ENCODE peak calls at places on chromosomes 7 and 10, in nine cellular contexts. E is transverse colon, I is ovary, N is heart left ventricle, J is A549, K is Peyer's patch, Z is suprapubic skin, L is body of pancreas, U is sigmoid colon. W is an unnamed sample. For H3K4me1, the result is how much of the 10 kb centered on the place peaks cover.

GRCh38 chr7:149225656-149226055 is 13.8 kb upstream of the ZNF212 start:
- DNase-seq in E (no peak), I (no peak), N (no peak), J (no peak), K (no peak), Z (no peak), L (no peak), U (no peak), W (no peak)

GRCh38 chr7:119522263-119522662 is 750.7 kb upstream of the KCND2 start:
- DNase-seq in E (no peak), I (no peak), N (no peak), J (no peak), K (no peak), Z (no peak), L (no peak), U (no peak), W (no peak)

GRCh38 chr7:37916673-37917660 is at the start of gene SFRP4:
- DNase-seq in E (peak), I (peak), N (peak), J (peak), K (peak), Z (peak), L (peak), U (peak), W (peak)

GRCh38 chr7:16232273-16232672 is 189.1 kb downstream of the CRPPA start:
- DNase-seq in E (no peak), I (no peak), N (no peak), J (no peak), K (no peak), Z (no peak), L (no peak), U (no peak), W (no peak)

GRCh38 chr7:113404245-113404644 is 285.9 kb upstream of the SMIM30 start:
- DNase-seq in E (no peak), I (no peak), N (no peak), J (peak), K (no peak), Z (no peak), L (no peak), U (no peak), W (no peak)

GRCh38 chr7:118436663-118437062 is 212.2 kb downstream of the ANKRD7 start:
- DNase-seq in E (no peak), I (no peak), N (no peak), J (no peak), K (no peak), Z (no peak), L (no peak), U (no peak), W (no peak)

GRCh38 chr7:74612015-74612829 is 45.3 kb upstream of the GTF2I start:
- DNase-seq in E (no peak), I (no peak), N (peak), J (peak), K (no peak), Z (no peak), L (peak), U (peak), W (peak)

GRCh38 chr10:16909961-16910794 is 93.0 kb upstream of the RSU1 start:
- DNase-seq in E (no peak), I (no peak), N (no peak), J (no peak), K (no peak), Z (no peak), L (no peak), U (no peak), W (no peak)

GRCh38 chr10:2839081-2839725 is 228.1 kb upstream of the PFKP start:
- DNase-seq in E (peak), I (no peak), N (no peak), J (peak), K (peak), Z (no peak), L (peak), U (no peak), W (peak)

GRCh38 chr10:89307213-89307612 is 5.4 kb downstream of the IFIT2 start:
- DNase-seq in E (no peak), I (no peak), N (no peak), J (no peak), K (no peak), Z (no peak), L (no peak), U (no peak), W (no peak)

GRCh38 chr10:59880976-59881510 is 25.3 kb downstream of the CCDC6 start:
- DNase-seq in E (no peak), I (no peak), N (no peak), J (no peak), K (no peak), Z (no peak), L (no peak), U (no peak), W (no peak)

GRCh38 chr7:30226593-30227268 is 57.7 kb upstream of the ZNRF2 start:
- DNase-seq in E (peak), I (no peak), N (no peak), J (peak), K (peak), Z (no peak), L (peak), U (no peak), W (peak)

GRCh38 chr10:57961487-57961886 is 306.2 kb downstream of the IPMK start:
- DNase-seq in E (no peak), I (no peak), N (no peak), J (no peak), K (no peak), Z (no peak), L (no peak), U (no peak), W (no peak)

GRCh38 chr10:11685787-11686218 is 56.4 kb upstream of the ECHDC3 start:
- DNase-seq in E (peak), I (peak), N (peak), J (no peak), K (peak), Z (peak), L (peak), U (peak), W (peak)

GRCh38 chr7:122291189-122291588 is 13.4 kb downstream of the FEZF1 start:
- DNase-seq in E (no peak), I (no peak), N (no peak), J (no peak), K (no peak), Z (no peak), L (no peak), U (no peak), W (no peak)

GRCh38 chr10:74243067-74243466 is 92.0 kb downstream of the ADK start:
- DNase-seq in E (no peak), I (no peak), N (no peak), J (no peak), K (no peak), Z (no peak), L (no peak), U (no peak), W (no peak)

GRCh38 chr7:83663131-83663530 is 14.2 kb upstream of the SEMA3E start:
- DNase-seq in E (no peak), I (no peak), N (no peak), J (no peak), K (no peak), Z (no peak), L (no peak), U (no peak), W (no peak)

GRCh38 chr7:7438851-7439250 is 96.8 kb downstream of the COL28A1 start:
- DNase-seq in E (no peak), I (no peak), N (no peak), J (peak), K (no peak), Z (no peak), L (no peak), U (no peak), W (no peak)

GRCh38 chr10:14039968-14040668 is 290.6 kb downstream of the FRMD4A start:
- DNase-seq in E (no peak), I (no peak), N (no peak), J (no peak), K (no peak), Z (no peak), L (no peak), U (no peak), W (no peak)

GRCh38 chr7:105519353-105519752 is 2.7 kb downstream of the PUS7 start:
- DNase-seq in E (no peak), I (no peak), N (no peak), J (no peak), K (no peak), Z (no peak), L (no peak), U (no peak), W (no peak)

GRCh38 chr7:43456200-43456599 is 126.7 kb upstream of the STK17A start:
- DNase-seq in E (no peak), I (no peak), N (no peak), J (no peak), K (no peak), Z (no peak), L (no peak), U (no peak), W (no peak)
- TF ChIP-seq CTCF in E (no peak), I (no peak), N (no peak), J (no peak), K (no peak), Z (no peak), L (no peak), U (no peak), W (no peak)

GRCh38 chr7:99674995-99675742 is 4.6 kb downstream of the CYP3A5 start:
- DNase-seq in E (no peak), I (no peak), N (no peak), J (no peak), K (no peak), Z (no peak), L (no peak), U (no peak), W (no peak)

GRCh38 chr7:99665989-99666388 is 13.8 kb downstream of the CYP3A5 start:
- DNase-seq in E (no peak), I (no peak), N (no peak), J (no peak), K (no peak), Z (no peak), L (no peak), U (no peak), W (no peak)

GRCh38 chr7:99672571-99672970 is 7.2 kb downstream of the CYP3A5 start:
- DNase-seq in E (no peak), I (no peak), N (no peak), J (no peak), K (peak), Z (no peak), L (no peak), U (no peak), W (no peak)

GRCh38 chr7:99665312-99665759 is 14.5 kb downstream of the CYP3A5 start:
- DNase-seq in E (no peak), I (no peak), N (no peak), J (no peak), K (no peak), Z (no peak), L (no peak), U (no peak), W (no peak)

GRCh38 chr7:99669782-99670181 is 10.0 kb downstream of the CYP3A5 start:
- DNase-seq in E (no peak), I (no peak), N (no peak), J (no peak), K (no peak), Z (no peak), L (no peak), U (no peak), W (no peak)
- TF ChIP-seq POLR2A in E (no peak), I (no peak), N (no peak), J (no peak), K (no peak), Z (no peak), L (no peak), U (no peak), W (no peak)

GRCh38 chr10:34762156-34762555 is 52.9 kb downstream of the PARD3 start:
- DNase-seq in E (no peak), I (no peak), N (no peak), J (no peak), K (no peak), Z (no peak), L (no peak), U (no peak), W (no peak)

GRCh38 chr10:34761443-34761842 is 53.7 kb downstream of the PARD3 start:
- DNase-seq in E (no peak), I (no peak), N (no peak), J (no peak), K (no peak), Z (no peak), L (no peak), U (no peak), W (no peak)

GRCh38 chr10:34759837-34760215 is 55.3 kb downstream of the PARD3 start:
- DNase-seq in E (no peak), I (no peak), N (no peak), J (no peak), K (no peak), Z (no peak), L (no peak), U (no peak), W (no peak)

GRCh38 chr10:34759161-34759836 is 55.8 kb downstream of the PARD3 start:
- DNase-seq in E (no peak), I (no peak), N (no peak), J (no peak), K (no peak), Z (no peak), L (no peak), U (no peak), W (no peak)

GRCh38 chr10:34760606-34761005 is 54.5 kb downstream of the PARD3 start:
- DNase-seq in E (no peak), I (no peak), N (peak), J (no peak), K (no peak), Z (no peak), L (no peak), U (no peak), W (no peak)
- H3K4me1 ChIP-seq in E (half or more), I (under half), N (under half), J (half or more), K (under half), Z (half or more), L (under half), U (under half), W (under half)

DNA sequence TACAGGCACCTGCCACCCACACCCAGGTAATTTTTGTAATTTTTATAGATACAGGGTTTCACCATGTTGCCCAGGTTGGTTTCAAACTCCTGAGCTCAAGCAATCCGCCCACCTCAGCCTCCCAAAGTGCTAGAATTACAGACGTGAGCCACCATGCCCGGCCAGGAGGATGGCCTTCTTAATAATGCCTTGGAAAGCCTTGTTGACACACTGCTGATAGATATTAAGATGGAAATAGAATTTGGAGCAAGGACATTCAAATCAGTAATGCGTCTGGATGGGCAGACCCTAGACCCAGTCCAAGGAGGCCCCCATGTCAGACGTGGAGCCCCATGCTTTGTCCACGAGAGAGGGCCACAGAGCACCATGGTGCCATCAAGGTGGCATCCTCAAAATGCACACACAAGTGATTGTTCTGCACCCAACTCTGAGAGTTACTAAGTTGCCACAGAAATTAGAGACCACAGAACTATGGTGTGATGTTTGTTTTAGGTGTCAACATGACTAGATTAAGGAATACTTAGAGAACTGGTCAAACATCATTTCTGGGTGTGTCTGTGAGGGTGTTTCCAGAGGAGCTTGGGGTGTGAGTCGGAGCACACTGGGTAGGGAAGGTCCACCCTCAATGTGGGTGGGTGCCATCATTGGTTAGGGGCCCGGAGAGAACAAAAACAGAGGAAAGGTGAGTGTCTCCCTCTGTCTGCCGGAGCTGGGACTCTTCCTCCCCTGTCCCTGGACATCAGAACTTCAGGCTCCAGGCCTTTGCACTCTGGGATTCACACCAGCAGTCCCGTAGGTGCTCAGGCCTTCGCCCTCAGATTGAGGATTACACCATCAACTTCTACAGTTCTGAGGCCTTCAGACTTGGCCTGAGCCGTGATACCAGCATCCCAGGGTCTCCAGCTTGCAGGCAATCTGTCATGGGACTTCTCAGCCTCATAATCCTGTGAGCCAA is 34.5 kb downstream of the EBF3 start:
- DNase-seq in E (no peak), I (no peak), N (peak), J (no peak), K (no peak), Z (no peak), L (no peak), U (peak), W (no peak)
- TF ChIP-seq CTCF in E (no peak), I (no peak), N (no peak), J (no peak), K (no peak), Z (no peak), L (no peak), U (no peak), W (no peak)

DNA sequence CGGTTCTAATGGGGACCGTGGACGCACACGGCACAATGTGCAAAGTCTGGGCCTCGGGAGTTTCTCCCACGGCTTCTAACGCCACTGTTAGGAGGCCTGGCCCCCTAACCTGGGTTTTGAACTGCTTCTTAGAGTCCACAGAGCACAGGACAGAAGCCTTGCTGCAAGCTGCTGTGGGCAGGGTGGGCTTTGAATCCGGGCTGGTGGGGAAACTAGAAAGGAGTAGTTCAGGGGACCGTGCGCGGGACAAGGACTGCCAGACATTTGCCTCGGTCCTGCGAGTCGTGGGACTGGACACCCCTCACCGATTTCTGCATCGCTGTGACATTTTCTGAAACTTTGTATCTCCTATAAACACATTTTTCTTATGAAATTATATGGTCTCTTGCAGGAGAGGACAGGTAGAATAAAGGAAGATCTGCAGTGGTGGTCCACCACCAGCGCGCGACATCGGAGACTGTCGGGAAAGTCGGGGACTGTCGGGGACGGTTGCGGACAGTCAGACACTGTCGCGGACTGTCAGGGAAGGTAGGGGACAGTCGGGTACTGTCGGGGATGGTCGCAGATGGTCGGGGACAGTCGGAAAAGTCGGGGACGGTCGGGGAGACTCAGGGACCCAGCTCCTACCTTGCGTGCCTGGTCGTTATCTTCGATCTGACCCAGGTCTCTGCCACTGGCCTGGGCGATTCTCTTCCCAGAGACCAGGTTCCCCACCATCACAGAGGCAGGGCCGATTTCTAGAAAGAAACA is 222.1 kb downstream of the ZMYND11 start:
- DNase-seq in E (no peak), I (no peak), N (no peak), J (no peak), K (no peak), Z (no peak), L (no peak), U (no peak), W (no peak)
- TF ChIP-seq POLR2A in E (no peak), I (no peak), N (no peak), J (no peak), K (no peak), Z (no peak), L (no peak), U (no peak), W (no peak)

GRCh38 chr10:72218329-72218728 is 2.3 kb upstream of the ASCC1 start:
- DNase-seq in E (no peak), I (no peak), N (no peak), J (no peak), K (no peak), Z (no peak), L (no peak), U (no peak), W (no peak)

GRCh38 chr10:72219229-72219814 is 3.2 kb upstream of the ASCC1 start:
- DNase-seq in E (no peak), I (no peak), N (no peak), J (no peak), K (peak), Z (no peak), L (no peak), U (no peak), W (no peak)

GRCh38 chr10:72221278-72221677 is 5.2 kb upstream of the ASCC1 start:
- DNase-seq in E (no peak), I (no peak), N (no peak), J (no peak), K (no peak), Z (no peak), L (no peak), U (peak), W (no peak)

GRCh38 chr10:72220637-72221036 is 4.6 kb upstream of the ASCC1 start:
- DNase-seq in E (no peak), I (no peak), N (no peak), J (no peak), K (no peak), Z (no peak), L (no peak), U (no peak), W (no peak)

GRCh38 chr10:72218756-72219155 is 2.7 kb upstream of the ASCC1 start:
- DNase-seq in E (no peak), I (no peak), N (no peak), J (no peak), K (no peak), Z (no peak), L (no peak), U (no peak), W (no peak)
- H3K4me1 ChIP-seq in E (half or more), I (under half), N (under half), J (under half), K (under half), Z (half or more), L (half or more), U (under half), W (under half)